ENCODE peak calls at places on chromosomes 3 and 15, in ten cellular contexts. J is BE2C; B is ovary; H is astrocyte; F is thoracic aorta; R is lung; T is left ventricle myocardium inferior; P is endodermal cell; G is CD8-positive, alpha-beta T cell; Z is GM23248. U is an unnamed sample. For H3K36me3 and H3K4me1, the result is how much of the 10 kb centered on the place peaks cover.

GRCh38 chr3:14125193-14126016 is 553 bp downstream of the TMEM43 start:
- DNase-seq in J (peak), B (peak), H (peak), F (no peak), R (peak), T (peak), P (peak), G (peak), Z (peak), U (peak)

GRCh38 chr3:52537726-52538421 is 1.5 kb downstream of the UQCC5 start:
- DNase-seq in J (no peak), B (no peak), H (no peak), F (no peak), R (peak), T (no peak), P (no peak), G (no peak), Z (peak), U (no peak)

GRCh38 chr15:58666957-58667356 is 82.5 kb downstream of the ADAM10 start:
- DNase-seq in J (no peak), B (no peak), H (peak), F (no peak), R (no peak), T (no peak), P (no peak), G (no peak), Z (peak), U (no peak)

GRCh38 chr3:62252614-62253147 is 120.7 kb downstream of the FEZF2 start:
- DNase-seq in J (peak), B (no peak), H (peak), F (no peak), R (no peak), T (no peak), P (no peak), G (no peak), Z (peak), U (no peak)

GRCh38 chr3:45688194-45688881 is 858 bp upstream of the SACM1L start:
- DNase-seq in J (peak), B (peak), H (no peak), F (no peak), R (no peak), T (no peak), P (peak), G (peak), Z (peak), U (no peak)

GRCh38 chr3:172034786-172035685 is 4.3 kb upstream of the FNDC3B start:
- DNase-seq in J (peak), B (no peak), H (no peak), F (no peak), R (no peak), T (no peak), P (peak), G (no peak), Z (peak), U (no peak)

GRCh38 chr3:7025581-7026300 is 164.8 kb downstream of the GRM7 start:
- DNase-seq in J (no peak), B (no peak), H (peak), F (no peak), R (no peak), T (no peak), P (no peak), G (no peak), Z (no peak), U (no peak)

GRCh38 chr3:116285781-116286180 is 159.5 kb downstream of the LSAMP start:
- DNase-seq in J (no peak), B (no peak), H (no peak), F (no peak), R (no peak), T (no peak), P (no peak), G (no peak), Z (no peak), U (no peak)

GRCh38 chr3:148903022-148903442 is 37.9 kb downstream of the CPA3 start:
- DNase-seq in J (no peak), B (no peak), H (peak), F (no peak), R (no peak), T (no peak), P (no peak), G (no peak), Z (peak), U (no peak)

GRCh38 chr3:40669176-40669575 is 144.4 kb downstream of the ZNF621 start:
- DNase-seq in J (no peak), B (no peak), H (no peak), F (no peak), R (no peak), T (no peak), P (no peak), G (no peak), Z (no peak), U (no peak)

GRCh38 chr3:154148541-154148940 is 27.4 kb downstream of the ARHGEF26 start:
- DNase-seq in J (no peak), B (no peak), H (peak), F (no peak), R (no peak), T (no peak), P (peak), G (no peak), Z (no peak), U (no peak)

GRCh38 chr3:71784914-71785593 is at the start of gene PROK2:
- DNase-seq in J (peak), B (no peak), H (no peak), F (no peak), R (no peak), T (no peak), P (peak), G (peak), Z (peak), U (peak)

GRCh38 chr15:58066042-58066867 is 744 bp upstream of the ALDH1A2 start:
- DNase-seq in J (peak), B (peak), H (no peak), F (no peak), R (peak), T (peak), P (peak), G (peak), Z (peak), U (peak)

GRCh38 chr3:13332158-13332557 is 88.0 kb downstream of the NUP210 start:
- DNase-seq in J (no peak), B (no peak), H (no peak), F (no peak), R (no peak), T (no peak), P (no peak), G (no peak), Z (no peak), U (no peak)

GRCh38 chr3:129009266-129009665 is 8.2 kb downstream of the EFCC1 start:
- DNase-seq in J (no peak), B (no peak), H (no peak), F (no peak), R (no peak), T (no peak), P (no peak), G (no peak), Z (no peak), U (no peak)

GRCh38 chr3:51712963-51713362 is 6.1 kb downstream of the GRM2 start:
- DNase-seq in J (no peak), B (no peak), H (no peak), F (no peak), R (no peak), T (no peak), P (peak), G (no peak), Z (no peak), U (peak)

GRCh38 chr15:92533298-92533697 is 122.3 kb downstream of the FAM174B start:
- DNase-seq in J (no peak), B (no peak), H (no peak), F (no peak), R (peak), T (no peak), P (no peak), G (no peak), Z (no peak), U (no peak)

GRCh38 chr3:71532639-71533395 is 50.7 kb downstream of the FOXP1 start:
- DNase-seq in J (no peak), B (no peak), H (no peak), F (no peak), R (no peak), T (peak), P (no peak), G (no peak), Z (peak), U (no peak)

GRCh38 chr3:12585970-12586369 is 29.1 kb downstream of the MKRN2 start:
- DNase-seq in J (no peak), B (no peak), H (no peak), F (no peak), R (no peak), T (no peak), P (no peak), G (no peak), Z (no peak), U (no peak)

GRCh38 chr15:90620379-90621134 is 90.8 kb downstream of the CRTC3 start:
- DNase-seq in J (no peak), B (no peak), H (no peak), F (no peak), R (no peak), T (no peak), P (no peak), G (no peak), Z (no peak), U (no peak)

GRCh38 chr15:90232196-90232595 is 1.5 kb downstream of the CIB1 start:
- DNase-seq in J (no peak), B (no peak), H (no peak), F (no peak), R (no peak), T (no peak), P (no peak), G (no peak), Z (peak), U (no peak)

GRCh38 chr3:179743913-179744312 is 91.1 kb downstream of the USP13 start:
- DNase-seq in J (no peak), B (no peak), H (no peak), F (no peak), R (no peak), T (no peak), P (no peak), G (no peak), Z (no peak), U (no peak)
- H3K36me3 ChIP-seq in J (under half), B (under half), H (under half), F (under half), R (under half), T (half or more), P (under half), G (under half), Z (under half), U (under half)

DNA sequence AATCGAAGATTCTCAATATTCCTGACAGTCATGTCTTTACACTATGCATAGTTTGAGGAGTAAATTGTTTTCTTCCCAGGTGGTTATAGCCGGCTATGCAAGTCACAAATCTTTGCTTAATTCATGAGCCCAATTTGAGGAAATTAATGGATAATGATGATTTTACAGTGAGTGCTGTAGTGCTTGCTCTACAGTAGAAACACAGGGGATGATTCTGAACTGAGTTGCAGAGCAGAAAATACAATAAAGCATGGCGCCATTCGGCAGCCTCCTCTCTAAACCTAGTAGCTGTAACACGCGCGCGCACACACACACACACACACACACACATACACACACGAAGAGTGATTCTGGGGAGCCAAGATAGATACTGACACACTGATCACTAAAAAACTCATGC is 181.7 kb upstream of the DPH6 start:
- DNase-seq in J (no peak), B (no peak), H (no peak), F (no peak), R (no peak), T (no peak), P (no peak), G (no peak), Z (no peak), U (no peak)
- H3K4me1 ChIP-seq in J (under half), B (under half), H (under half), F (under half), R (under half), T (under half), P (under half), G (under half), Z (under half), U (under half)

GRCh38 chr15:99224815-99225214 is 24.6 kb downstream of the TTC23 start:
- DNase-seq in J (no peak), B (no peak), H (no peak), F (no peak), R (no peak), T (no peak), P (no peak), G (no peak), Z (no peak), U (no peak)
- H3K36me3 ChIP-seq in J (under half), B (under half), H (under half), F (under half), R (under half), T (half or more), P (under half), G (under half), Z (under half), U (under half)

DNA sequence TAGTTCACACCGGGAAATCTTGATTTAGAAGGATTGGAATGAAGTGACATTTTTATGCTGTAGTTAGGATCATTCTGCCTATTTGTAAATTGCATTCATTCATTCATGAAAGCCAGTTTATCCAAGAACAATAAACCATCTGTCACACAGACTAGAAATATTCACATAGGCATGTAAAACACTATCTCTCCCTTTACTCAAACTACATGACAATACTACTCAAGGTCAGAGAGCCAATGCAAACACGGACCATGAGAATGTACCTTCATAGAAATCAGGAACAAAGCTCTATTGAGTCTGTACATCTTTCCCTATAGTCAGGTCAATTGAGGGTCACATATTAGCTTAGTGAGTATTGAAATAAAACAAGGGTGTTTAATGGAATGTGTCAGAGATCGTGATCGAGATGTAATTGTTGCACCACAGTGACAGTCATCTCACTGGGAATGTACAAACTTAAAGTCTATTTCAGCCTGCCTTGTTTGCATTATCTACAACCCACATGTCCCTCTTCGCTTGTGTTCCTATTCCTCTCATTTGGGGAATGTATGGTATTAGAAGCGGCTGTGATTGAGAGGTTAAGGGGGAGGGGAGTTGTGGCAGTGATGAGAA is 113.7 kb upstream of the TGFBR2 start:
- DNase-seq in J (no peak), B (no peak), H (peak), F (no peak), R (no peak), T (no peak), P (no peak), G (no peak), Z (peak), U (no peak)
- H3K4me1 ChIP-seq in J (under half), B (under half), H (under half), F (half or more), R (under half), T (half or more), P (under half), G (under half), Z (half or more), U (under half)

GRCh38 chr3:9942164-9942563 is 8.5 kb downstream of the CRELD1 start:
- DNase-seq in J (no peak), B (no peak), H (no peak), F (no peak), R (no peak), T (no peak), P (no peak), G (no peak), Z (no peak), U (no peak)

GRCh38 chr3:9937839-9938238 is 4.2 kb downstream of the CRELD1 start:
- DNase-seq in J (no peak), B (no peak), H (no peak), F (no peak), R (no peak), T (no peak), P (no peak), G (no peak), Z (no peak), U (no peak)

GRCh38 chr3:9942934-9943690 is 9.1 kb downstream of the PRRT3 start:
- DNase-seq in J (no peak), B (no peak), H (no peak), F (no peak), R (no peak), T (no peak), P (no peak), G (no peak), Z (no peak), U (no peak)

GRCh38 chr3:9938966-9939365 is 5.3 kb downstream of the CRELD1 start:
- DNase-seq in J (no peak), B (no peak), H (no peak), F (no peak), R (no peak), T (no peak), P (no peak), G (no peak), Z (no peak), U (no peak)

GRCh38 chr3:9940746-9941145 is 7.1 kb downstream of the CRELD1 start:
- DNase-seq in J (no peak), B (no peak), H (no peak), F (no peak), R (no peak), T (no peak), P (no peak), G (no peak), Z (no peak), U (no peak)
- H3K36me3 ChIP-seq in J (under half), B (under half), H (under half), F (under half), R (under half), T (half or more), P (under half), G (under half), Z (under half), U (under half)

DNA sequence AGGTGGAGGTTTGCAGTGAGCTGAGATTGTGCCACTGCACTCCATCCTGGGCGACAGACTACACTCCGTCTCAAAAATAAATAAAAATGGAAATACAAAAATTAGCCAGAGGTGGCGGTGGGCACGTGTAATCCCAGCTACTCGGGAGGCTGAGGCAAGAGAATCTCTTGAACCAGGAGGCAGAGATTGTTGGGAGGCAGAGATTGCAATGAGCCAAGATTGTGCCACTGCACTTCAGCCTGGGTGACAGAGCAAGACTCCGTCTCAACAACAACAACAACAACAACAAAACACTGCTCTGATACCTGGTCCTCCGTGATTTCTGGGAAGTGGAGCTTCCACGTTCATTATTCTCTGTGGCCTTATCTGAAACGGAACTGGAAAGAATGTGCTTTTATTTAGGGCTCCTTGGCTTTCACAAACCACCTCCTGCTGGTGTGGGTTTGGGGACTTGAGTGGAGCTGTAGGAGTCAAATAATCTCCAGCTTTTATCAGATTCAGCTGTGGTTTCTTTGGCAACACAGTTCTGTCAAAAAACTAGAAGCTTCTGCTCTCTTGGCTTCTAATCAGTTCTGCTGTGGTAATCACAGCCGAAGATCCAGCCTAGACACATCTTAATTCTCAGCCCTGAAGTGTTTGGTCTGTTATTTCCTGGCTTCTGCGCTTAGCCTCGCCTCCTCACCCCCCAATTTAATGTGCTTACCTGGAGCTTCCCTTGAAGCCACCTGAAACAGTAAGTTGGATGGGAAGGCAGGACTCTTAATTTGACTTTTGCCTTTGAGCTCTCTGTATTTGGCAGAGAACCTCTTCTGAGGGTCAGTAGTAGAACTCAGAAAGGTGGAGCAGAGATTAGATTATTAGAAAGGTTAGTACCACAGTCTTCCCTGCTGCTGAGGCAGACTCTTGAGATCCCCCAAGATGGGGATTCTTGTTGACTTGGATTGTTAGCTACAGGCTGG is 21.4 kb downstream of the IRAK2 start:
- DNase-seq in J (no peak), B (no peak), H (peak), F (no peak), R (no peak), T (no peak), P (no peak), G (no peak), Z (no peak), U (no peak)
- H3K4me1 ChIP-seq in J (under half), B (under half), H (under half), F (half or more), R (under half), T (under half), P (under half), G (under half), Z (under half), U (under half)

U was measured in kidney.